ENCODE peak calls at places on chromosomes 1 and 21, in four cellular contexts. One of them, this sample, is unnamed.
A peak's percentile ranks its signal among the peaks of the same experiment; 100 is the strongest.

GRCh38 chr1:74767490-74767889 is 34.5 kb downstream of the TYW3 start:
- DNase-seq in psoas muscle: no peak
- DNase-seq in left ventricle myocardium inferior: no peak
- DNase-seq in thoracic aorta: no peak
- DNase-seq in this sample: no peak

GRCh38 chr1:25819496-25820246 is at the start of gene MTFR1L:
- DNase-seq in psoas muscle: peak; percentile 92
- DNase-seq in left ventricle myocardium inferior: peak; percentile 90
- DNase-seq in thoracic aorta: no peak
- DNase-seq in this sample: peak; percentile 92

GRCh38 chr1:234602334-234603220 is 7.4 kb downstream of the IRF2BP2 start:
- DNase-seq in psoas muscle: no peak
- DNase-seq in left ventricle myocardium inferior: no peak
- DNase-seq in thoracic aorta: no peak
- DNase-seq in this sample: no peak

GRCh38 chr1:85672031-85672430 is 36.2 kb downstream of the ZNHIT6 start:
- DNase-seq in psoas muscle: no peak
- DNase-seq in left ventricle myocardium inferior: no peak
- DNase-seq in thoracic aorta: no peak
- DNase-seq in this sample: no peak

GRCh38 chr1:211548321-211549091 is 30.5 kb downstream of the SLC30A1 start:
- DNase-seq in psoas muscle: no peak
- DNase-seq in left ventricle myocardium inferior: no peak
- DNase-seq in thoracic aorta: no peak
- DNase-seq in this sample: no peak

GRCh38 chr1:18037651-18038050 is 69.9 kb upstream of the IGSF21 start:
- DNase-seq in psoas muscle: no peak
- DNase-seq in left ventricle myocardium inferior: no peak
- DNase-seq in thoracic aorta: no peak
- DNase-seq in this sample: no peak

GRCh38 chr1:88562991-88563390 is 121.1 kb upstream of the PKN2 start:
- DNase-seq in psoas muscle: no peak
- DNase-seq in left ventricle myocardium inferior: no peak
- DNase-seq in thoracic aorta: no peak
- DNase-seq in this sample: no peak

GRCh38 chr1:6260961-6261614 is at the start of gene GPR153:
- DNase-seq in psoas muscle: no peak
- DNase-seq in left ventricle myocardium inferior: peak; percentile 74
- DNase-seq in thoracic aorta: no peak
- DNase-seq in this sample: no peak

GRCh38 chr1:229272164-229273158 is 1.6 kb downstream of the RAB4A start:
- DNase-seq in psoas muscle: no peak
- DNase-seq in left ventricle myocardium inferior: no peak
- DNase-seq in thoracic aorta: no peak
- DNase-seq in this sample: no peak

GRCh38 chr1:243253211-243253926 is 1.7 kb downstream of the CEP170 start:
- DNase-seq in psoas muscle: no peak
- DNase-seq in left ventricle myocardium inferior: no peak
- DNase-seq in thoracic aorta: no peak
- DNase-seq in this sample: no peak

GRCh38 chr1:99603699-99604595 is 42.0 kb upstream of the PALMD start:
- DNase-seq in psoas muscle: no peak
- DNase-seq in left ventricle myocardium inferior: no peak
- DNase-seq in thoracic aorta: no peak
- DNase-seq in this sample: no peak

GRCh38 chr1:47644216-47644581 is 206.4 kb downstream of the FOXD2 start:
- DNase-seq in psoas muscle: no peak
- DNase-seq in left ventricle myocardium inferior: no peak
- DNase-seq in thoracic aorta: no peak
- DNase-seq in this sample: no peak

GRCh38 chr1:212608956-212609700 is 567 bp downstream of the ATF3 start:
- DNase-seq in psoas muscle: peak; percentile 70
- DNase-seq in left ventricle myocardium inferior: peak; percentile 47
- DNase-seq in thoracic aorta: no peak
- DNase-seq in this sample: peak; percentile 89

GRCh38 chr21:37463083-37463780 is 96.7 kb downstream of the DYRK1A start:
- DNase-seq in psoas muscle: no peak
- DNase-seq in left ventricle myocardium inferior: no peak
- DNase-seq in thoracic aorta: no peak
- DNase-seq in this sample: no peak

GRCh38 chr1:206912445-206913095 is 9.2 kb downstream of the FCMR start:
- DNase-seq in psoas muscle: peak; percentile 70
- DNase-seq in left ventricle myocardium inferior: peak; percentile 40
- DNase-seq in thoracic aorta: no peak
- DNase-seq in this sample: no peak

GRCh38 chr1:15802234-15802965 is 5.0 kb downstream of the UQCRHL start:
- DNase-seq in psoas muscle: no peak
- DNase-seq in left ventricle myocardium inferior: no peak
- DNase-seq in thoracic aorta: no peak
- DNase-seq in this sample: no peak

GRCh38 chr1:45400049-45400448 is 59.8 kb upstream of the MUTYH start:
- DNase-seq in psoas muscle: no peak
- DNase-seq in left ventricle myocardium inferior: no peak
- DNase-seq in thoracic aorta: no peak
- DNase-seq in this sample: no peak

GRCh38 chr1:109793089-109793485 is 29.4 kb upstream of the EPS8L3 start:
- DNase-seq in psoas muscle: peak; percentile 24
- DNase-seq in left ventricle myocardium inferior: no peak
- DNase-seq in thoracic aorta: no peak
- DNase-seq in this sample: no peak

GRCh38 chr21:37531402-37532042 is 164.9 kb downstream of the DYRK1A start:
- DNase-seq in psoas muscle: peak; percentile 72
- DNase-seq in left ventricle myocardium inferior: peak; percentile 75
- DNase-seq in thoracic aorta: no peak
- DNase-seq in this sample: no peak

GRCh38 chr1:66412689-66413088 is 121.3 kb upstream of the SGIP1 start:
- DNase-seq in psoas muscle: no peak
- DNase-seq in left ventricle myocardium inferior: no peak
- DNase-seq in thoracic aorta: no peak
- DNase-seq in this sample: no peak

GRCh38 chr1:111563619-111564018 is 56.0 kb upstream of the RAP1A start:
- DNase-seq in psoas muscle: no peak
- DNase-seq in left ventricle myocardium inferior: no peak
- DNase-seq in thoracic aorta: no peak
- DNase-seq in this sample: no peak

GRCh38 chr1:68269637-68270430 is 37.5 kb upstream of the WLS start:
- DNase-seq in psoas muscle: no peak
- DNase-seq in left ventricle myocardium inferior: no peak
- DNase-seq in thoracic aorta: no peak
- DNase-seq in this sample: no peak

GRCh38 chr1:157091186-157091585 is 8.4 kb downstream of the ETV3L start:
- DNase-seq in psoas muscle: no peak
- DNase-seq in left ventricle myocardium inferior: no peak
- DNase-seq in thoracic aorta: no peak
- DNase-seq in this sample: no peak

GRCh38 chr1:203038891-203039608 is 12.8 kb downstream of the PPFIA4 start:
- DNase-seq in psoas muscle: peak; percentile 89
- DNase-seq in left ventricle myocardium inferior: peak; percentile 72
- DNase-seq in thoracic aorta: peak; percentile 37
- DNase-seq in this sample: peak; percentile 72

GRCh38 chr1:234427950-234428646 is 50.9 kb downstream of the TARBP1 start:
- DNase-seq in psoas muscle: no peak
- DNase-seq in left ventricle myocardium inferior: no peak
- DNase-seq in thoracic aorta: no peak
- DNase-seq in this sample: no peak

GRCh38 chr1:156579472-156579871 is at the start of gene TTC24:
- DNase-seq in psoas muscle: no peak
- DNase-seq in left ventricle myocardium inferior: no peak
- DNase-seq in thoracic aorta: no peak
- DNase-seq in this sample: no peak

GRCh38 chr1:88936223-88936523 is 44.8 kb upstream of the GTF2B start:
- DNase-seq in psoas muscle: no peak
- DNase-seq in left ventricle myocardium inferior: no peak
- DNase-seq in thoracic aorta: no peak
- DNase-seq in this sample: no peak

GRCh38 chr1:197775282-197776262 is at the start of gene DENND1B:
- DNase-seq in psoas muscle: peak; percentile 83
- DNase-seq in left ventricle myocardium inferior: peak; percentile 74
- DNase-seq in thoracic aorta: no peak
- DNase-seq in this sample: peak; percentile 89

GRCh38 chr1:152654110-152654509 is 9.1 kb upstream of the LCE2D start:
- DNase-seq in psoas muscle: no peak
- DNase-seq in left ventricle myocardium inferior: no peak
- DNase-seq in thoracic aorta: no peak
- DNase-seq in this sample: no peak

GRCh38 chr1:152657677-152658076 is 5.5 kb upstream of the LCE2D start:
- DNase-seq in psoas muscle: no peak
- DNase-seq in left ventricle myocardium inferior: no peak
- DNase-seq in thoracic aorta: no peak
- DNase-seq in this sample: no peak

GRCh38 chr1:152658649-152659048 is 4.5 kb upstream of the LCE2D start:
- DNase-seq in psoas muscle: no peak
- DNase-seq in left ventricle myocardium inferior: no peak
- DNase-seq in thoracic aorta: no peak
- DNase-seq in this sample: no peak

DNA sequence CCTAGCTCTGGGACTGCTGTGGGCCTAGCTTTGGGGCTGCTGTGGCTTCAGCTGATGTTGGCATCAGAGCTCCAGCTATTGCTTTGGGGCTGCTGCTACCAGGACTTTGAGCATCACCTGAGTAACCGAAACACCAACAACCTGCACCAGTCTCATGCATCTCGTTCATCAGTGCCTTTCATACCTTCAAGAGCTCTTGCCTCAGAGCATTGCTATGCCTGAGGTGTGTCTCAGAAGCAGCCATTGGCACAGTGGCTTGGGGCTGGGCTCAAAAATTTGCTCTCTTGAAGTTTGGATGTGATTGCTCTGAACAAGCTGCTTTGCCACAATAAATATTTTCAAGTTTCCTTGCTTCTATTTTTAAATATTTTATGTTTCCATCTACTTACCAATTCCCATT is 6.7 kb upstream of the LCE2D start:
- DNase-seq in psoas muscle: no peak
- DNase-seq in left ventricle myocardium inferior: no peak
- DNase-seq in thoracic aorta: no peak
- DNase-seq in this sample: no peak
- H3K9me3 ChIP-seq in psoas muscle: no peaks in the 10 kb centered on the region
- H3K9me3 ChIP-seq in left ventricle myocardium inferior: no peaks in the 10 kb centered on the region
- H3K9me3 ChIP-seq in thoracic aorta: no peaks in the 10 kb centered on the region
- H3K9me3 ChIP-seq in this sample: no peaks in the 10 kb centered on the region

GRCh38 chr1:31393463-31393862 is 19.6 kb upstream of the SERINC2 start:
- DNase-seq in psoas muscle: no peak
- DNase-seq in left ventricle myocardium inferior: no peak
- DNase-seq in thoracic aorta: no peak
- DNase-seq in this sample: no peak

GRCh38 chr1:31394628-31395193 is 18.3 kb upstream of the SERINC2 start:
- DNase-seq in psoas muscle: peak; percentile 97
- DNase-seq in left ventricle myocardium inferior: peak; percentile 82
- DNase-seq in thoracic aorta: peak; percentile 58
- DNase-seq in this sample: peak; percentile 95

GRCh38 chr1:31397360-31398095 is 15.5 kb upstream of the SERINC2 start:
- DNase-seq in psoas muscle: no peak
- DNase-seq in left ventricle myocardium inferior: no peak
- DNase-seq in thoracic aorta: no peak
- DNase-seq in this sample: no peak

GRCh38 chr1:31398246-31398645 is 14.8 kb upstream of the SERINC2 start:
- DNase-seq in psoas muscle: no peak
- DNase-seq in left ventricle myocardium inferior: no peak
- DNase-seq in thoracic aorta: no peak
- DNase-seq in this sample: no peak

GRCh38 chr1:31396633-31397351 is 16.2 kb upstream of the SERINC2 start:
- DNase-seq in psoas muscle: no peak
- DNase-seq in left ventricle myocardium inferior: no peak
- DNase-seq in thoracic aorta: no peak
- DNase-seq in this sample: no peak
- TF ChIP-seq CTCF in psoas muscle: no peak
- TF ChIP-seq CTCF in left ventricle myocardium inferior: peak; percentile 17
- TF ChIP-seq CTCF in thoracic aorta: no peak
- TF ChIP-seq CTCF in this sample: peak; percentile 16

GRCh38 chr1:172870901-172871606 is 179.7 kb downstream of the TNFSF18 start:
- DNase-seq in psoas muscle: no peak
- DNase-seq in left ventricle myocardium inferior: no peak
- DNase-seq in thoracic aorta: no peak
- DNase-seq in this sample: no peak

GRCh38 chr1:172863031-172863430 is 187.7 kb downstream of the TNFSF18 start:
- DNase-seq in psoas muscle: no peak
- DNase-seq in left ventricle myocardium inferior: no peak
- DNase-seq in thoracic aorta: no peak
- DNase-seq in this sample: no peak

GRCh38 chr1:172867216-172867828 is 183.4 kb downstream of the TNFSF18 start:
- DNase-seq in psoas muscle: no peak
- DNase-seq in left ventricle myocardium inferior: no peak
- DNase-seq in thoracic aorta: no peak
- DNase-seq in this sample: no peak
- H3K9me3 ChIP-seq in psoas muscle: no peaks in the 10 kb centered on the region
- H3K9me3 ChIP-seq in left ventricle myocardium inferior: peaks cover 18% of the 10 kb centered on the region
- H3K9me3 ChIP-seq in thoracic aorta: no peaks in the 10 kb centered on the region
- H3K9me3 ChIP-seq in this sample: peaks cover 5% of the 10 kb centered on the region

GRCh38 chr1:21098186-21098915 is 78.3 kb downstream of the EIF4G3 start:
- DNase-seq in psoas muscle: no peak
- DNase-seq in left ventricle myocardium inferior: no peak
- DNase-seq in thoracic aorta: no peak
- DNase-seq in this sample: no peak
- TF ChIP-seq CTCF in psoas muscle: no peak
- TF ChIP-seq CTCF in left ventricle myocardium inferior: no peak
- TF ChIP-seq CTCF in thoracic aorta: no peak
- TF ChIP-seq CTCF in this sample: no peak

GRCh38 chr21:43905726-43906455 is 40.9 kb downstream of the AGPAT3 start:
- DNase-seq in psoas muscle: no peak
- DNase-seq in left ventricle myocardium inferior: no peak
- DNase-seq in thoracic aorta: no peak
- DNase-seq in this sample: peak; percentile 6
- H3K9me3 ChIP-seq in psoas muscle: no peaks in the 10 kb centered on the region
- H3K9me3 ChIP-seq in left ventricle myocardium inferior: no peaks in the 10 kb centered on the region
- H3K9me3 ChIP-seq in thoracic aorta: no peaks in the 10 kb centered on the region
- H3K9me3 ChIP-seq in this sample: no peaks in the 10 kb centered on the region

GRCh38 chr1:118254001-118254400 is 69.0 kb upstream of the SPAG17 start:
- DNase-seq in psoas muscle: no peak
- DNase-seq in left ventricle myocardium inferior: no peak
- DNase-seq in thoracic aorta: no peak
- DNase-seq in this sample: no peak

GRCh38 chr1:118250232-118250631 is 65.2 kb upstream of the SPAG17 start:
- DNase-seq in psoas muscle: no peak
- DNase-seq in left ventricle myocardium inferior: no peak
- DNase-seq in thoracic aorta: no peak
- DNase-seq in this sample: no peak

GRCh38 chr1:118257946-118258345 is 72.9 kb upstream of the SPAG17 start:
- DNase-seq in psoas muscle: no peak
- DNase-seq in left ventricle myocardium inferior: no peak
- DNase-seq in thoracic aorta: no peak
- DNase-seq in this sample: no peak

GRCh38 chr1:118253310-118253903 is 68.4 kb upstream of the SPAG17 start:
- DNase-seq in psoas muscle: no peak
- DNase-seq in left ventricle myocardium inferior: no peak
- DNase-seq in thoracic aorta: no peak
- DNase-seq in this sample: peak; percentile 21

DNA sequence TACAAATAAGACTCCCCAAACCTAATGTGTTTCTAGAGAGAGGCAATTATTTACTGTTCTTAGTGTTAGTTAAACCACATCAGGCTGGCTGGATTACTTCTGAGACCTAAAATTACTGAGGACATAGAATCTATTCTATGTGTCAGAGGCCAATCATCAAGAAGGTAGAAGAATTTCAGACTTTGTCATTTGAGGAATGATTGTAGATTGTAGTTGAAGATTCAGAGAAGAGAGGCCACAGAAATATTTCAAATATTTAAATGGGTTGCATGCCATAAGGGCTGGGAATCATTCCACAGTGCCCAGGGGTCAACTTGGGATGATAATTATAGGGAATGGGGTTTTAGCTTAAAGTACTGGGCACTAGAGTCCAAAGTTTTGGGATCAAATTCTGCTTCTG is 69.5 kb upstream of the SPAG17 start:
- DNase-seq in psoas muscle: no peak
- DNase-seq in left ventricle myocardium inferior: no peak
- DNase-seq in thoracic aorta: no peak
- DNase-seq in this sample: no peak
- TF ChIP-seq CTCF in psoas muscle: no peak
- TF ChIP-seq CTCF in left ventricle myocardium inferior: no peak
- TF ChIP-seq CTCF in thoracic aorta: no peak
- TF ChIP-seq CTCF in this sample: no peak